ENCODE peak calls at places on chromosomes 1 and 21, in seven cellular contexts. F, J, Q, B, G, M and A are unnamed samples.

GRCh38 chr1:96651517-96651916 is 70.1 kb upstream of the PTBP2 start:
- DNase-seq in G (no peak), Q (no peak), B (no peak), M (no peak), F (no peak), J (no peak), A (no peak)

GRCh38 chr1:180176965-180177364 is 22.3 kb downstream of the QSOX1 start:
- DNase-seq in J (no peak), F (no peak), Q (no peak), G (no peak), B (no peak), M (no peak), A (no peak)

GRCh38 chr1:186213225-186213607 is 161.8 kb downstream of the TPR start:
- DNase-seq in G (no peak), Q (no peak), J (no peak), B (no peak), M (no peak), F (no peak), A (no peak)

GRCh38 chr1:19762175-19762779 is 37.4 kb downstream of the TMCO4 start:
- DNase-seq in J (no peak), B (peak), F (peak), Q (peak), M (no peak), G (peak), A (no peak)

GRCh38 chr1:92754000-92754787 is 30.7 kb downstream of the EVI5 start:
- DNase-seq in B (no peak), M (no peak), G (no peak), F (peak), J (no peak), Q (no peak), A (no peak)

GRCh38 chr21:29133241-29133640 is 2.8 kb downstream of the MAP3K7CL start:
- DNase-seq in J (no peak), B (no peak), G (no peak), F (no peak), Q (no peak), M (no peak), A (no peak)

GRCh38 chr21:46181953-46182547 is 2.2 kb downstream of the SPATC1L start:
- DNase-seq in J (no peak), Q (no peak), G (no peak), M (no peak), F (no peak), B (no peak), A (no peak)

GRCh38 chr1:221740941-221741363 is 937 bp downstream of the DUSP10 start:
- DNase-seq in M (no peak), J (no peak), Q (peak), F (peak), G (no peak), B (peak), A (no peak)

GRCh38 chr1:9363061-9363471 is 70.4 kb downstream of the SPSB1 start:
- DNase-seq in G (no peak), J (no peak), M (no peak), B (no peak), Q (no peak), F (no peak), A (no peak)

GRCh38 chr1:90964444-90965035 is 57.3 kb downstream of the ZNF644 start:
- DNase-seq in M (no peak), G (no peak), B (no peak), J (no peak), F (peak), Q (no peak), A (no peak)

GRCh38 chr21:36509966-36510742 is 30.2 kb upstream of the CLDN14 start:
- DNase-seq in J (no peak), M (no peak), G (no peak), F (no peak), Q (no peak), B (no peak), A (no peak)

GRCh38 chr1:26949266-26949925 is 10.9 kb downstream of the KDF1 start:
- DNase-seq in F (peak), Q (no peak), G (no peak), J (no peak), M (no peak), B (no peak), A (no peak)

GRCh38 chr21:26759731-26760130 is 85.5 kb downstream of the ADAMTS1 start:
- DNase-seq in Q (no peak), F (no peak), B (no peak), J (no peak), G (no peak), M (no peak), A (no peak)

GRCh38 chr1:230355594-230355993 is 70.5 kb downstream of the PGBD5 start:
- DNase-seq in J (no peak), B (no peak), F (no peak), G (no peak), Q (no peak), M (no peak), A (no peak)

GRCh38 chr1:70486676-70487470 is 75.8 kb downstream of the CTH start:
- DNase-seq in F (peak), M (no peak), G (no peak), J (no peak), Q (no peak), B (no peak), A (no peak)

GRCh38 chr1:204558467-204558866 is 42.3 kb downstream of the MDM4 start:
- DNase-seq in G (no peak), F (no peak), J (no peak), Q (no peak), B (no peak), M (no peak), A (no peak)

GRCh38 chr1:22618056-22618455 is 18.4 kb upstream of the C1QA start:
- DNase-seq in F (no peak), J (no peak), G (no peak), B (no peak), M (no peak), Q (no peak), A (no peak)

GRCh38 chr1:232744847-232745246 is 60.4 kb upstream of the MAP10 start:
- DNase-seq in G (no peak), M (no peak), B (no peak), F (no peak), Q (no peak), J (no peak), A (no peak)

GRCh38 chr1:85554630-85555327 is 25.8 kb upstream of the CCN1 start:
- DNase-seq in Q (no peak), F (peak), M (no peak), J (no peak), G (no peak), B (no peak), A (no peak)

GRCh38 chr1:925532-926421 is 2.1 kb downstream of the SAMD11 start:
- DNase-seq in J (no peak), F (peak), M (no peak), B (no peak), G (no peak), Q (no peak), A (no peak)

GRCh38 chr21:45004481-45005263 is 64.8 kb downstream of the SLX9 start:
- DNase-seq in Q (no peak), J (no peak), M (no peak), G (no peak), F (peak), B (no peak), A (no peak)

GRCh38 chr1:160251687-160252526 is 10.4 kb downstream of the DCAF8 start:
- DNase-seq in G (peak), B (no peak), M (peak), Q (peak), F (peak), J (peak), A (no peak)

GRCh38 chr1:159823401-159823800 is 3.3 kb upstream of the SLAMF8 start:
- DNase-seq in B (no peak), Q (no peak), G (no peak), F (no peak), J (no peak), M (no peak), A (no peak)

GRCh38 chr1:109910963-109911798 is 532 bp downstream of the CSF1 start:
- DNase-seq in B (no peak), Q (peak), F (no peak), J (peak), G (peak), M (no peak), A (no peak)

GRCh38 chr21:34942911-34943310 is 106.2 kb downstream of the RUNX1 start:
- DNase-seq in Q (no peak), B (no peak), G (no peak), M (no peak), J (no peak), F (no peak), A (no peak)

GRCh38 chr21:41061701-41062100 is 106.3 kb upstream of the BACE2 start:
- DNase-seq in Q (no peak), G (no peak), F (no peak), B (no peak), J (no peak), M (no peak), A (no peak)